ENCODE peak calls at places on chromosome 11, in seven cellular contexts. One of them, this sample, is unnamed.

GRCh38 chr11:33869511-33870422 is 22.1 kb downstream of the LMO2 start:
- DNase-seq in CD4-positive, alpha-beta T cell: no peak
- DNase-seq in Caki2: peak
- DNase-seq in putamen: no peak
- DNase-seq in GOT3: no peak
- DNase-seq in H1: peak
- DNase-seq in AG09319: no peak
- DNase-seq in this sample: peak

GRCh38 chr11:126162286-126163030 is 49.0 kb downstream of the RPUSD4 start:
- DNase-seq in CD4-positive, alpha-beta T cell: no peak
- DNase-seq in Caki2: no peak
- DNase-seq in putamen: no peak
- DNase-seq in GOT3: no peak
- DNase-seq in H1: no peak
- DNase-seq in AG09319: no peak
- DNase-seq in this sample: no peak

GRCh38 chr11:60891103-60891741 is 15.2 kb downstream of the PRPF19 start:
- DNase-seq in CD4-positive, alpha-beta T cell: no peak
- DNase-seq in Caki2: no peak
- DNase-seq in putamen: no peak
- DNase-seq in GOT3: no peak
- DNase-seq in H1: no peak
- DNase-seq in AG09319: no peak
- DNase-seq in this sample: no peak

GRCh38 chr11:44470849-44471248 is 94.6 kb upstream of the CD82 start:
- DNase-seq in CD4-positive, alpha-beta T cell: no peak
- DNase-seq in Caki2: no peak
- DNase-seq in putamen: no peak
- DNase-seq in GOT3: no peak
- DNase-seq in H1: no peak
- DNase-seq in AG09319: no peak
- DNase-seq in this sample: no peak

GRCh38 chr11:106961518-106961917 is 56.8 kb downstream of the GUCY1A2 start:
- DNase-seq in CD4-positive, alpha-beta T cell: no peak
- DNase-seq in Caki2: peak
- DNase-seq in putamen: no peak
- DNase-seq in GOT3: no peak
- DNase-seq in H1: no peak
- DNase-seq in AG09319: peak
- DNase-seq in this sample: no peak

GRCh38 chr11:576791-577610 is 731 bp downstream of the PHRF1 start:
- DNase-seq in CD4-positive, alpha-beta T cell: no peak
- DNase-seq in Caki2: no peak
- DNase-seq in putamen: no peak
- DNase-seq in GOT3: no peak
- DNase-seq in H1: no peak
- DNase-seq in AG09319: no peak
- DNase-seq in this sample: no peak

GRCh38 chr11:108025387-108026080 is 16.8 kb downstream of the CUL5 start:
- DNase-seq in CD4-positive, alpha-beta T cell: no peak
- DNase-seq in Caki2: no peak
- DNase-seq in putamen: no peak
- DNase-seq in GOT3: no peak
- DNase-seq in H1: no peak
- DNase-seq in AG09319: no peak
- DNase-seq in this sample: no peak

GRCh38 chr11:120068114-120068573 is 69.8 kb downstream of the TRIM29 start:
- DNase-seq in CD4-positive, alpha-beta T cell: no peak
- DNase-seq in Caki2: no peak
- DNase-seq in putamen: no peak
- DNase-seq in GOT3: no peak
- DNase-seq in H1: peak
- DNase-seq in AG09319: no peak
- DNase-seq in this sample: no peak

GRCh38 chr11:76605338-76606074 is 65.0 kb downstream of the LRRC32 start:
- DNase-seq in CD4-positive, alpha-beta T cell: no peak
- DNase-seq in Caki2: no peak
- DNase-seq in putamen: no peak
- DNase-seq in GOT3: no peak
- DNase-seq in H1: no peak
- DNase-seq in AG09319: no peak
- DNase-seq in this sample: no peak

GRCh38 chr11:65444314-65445051 is 21.9 kb downstream of the NEAT1 start:
- DNase-seq in CD4-positive, alpha-beta T cell: no peak
- DNase-seq in Caki2: no peak
- DNase-seq in putamen: no peak
- DNase-seq in GOT3: no peak
- DNase-seq in H1: no peak
- DNase-seq in AG09319: no peak
- DNase-seq in this sample: no peak

GRCh38 chr11:46930089-46930488 is 6.5 kb upstream of the CSTPP1 start:
- DNase-seq in CD4-positive, alpha-beta T cell: no peak
- DNase-seq in Caki2: peak
- DNase-seq in putamen: peak
- DNase-seq in GOT3: no peak
- DNase-seq in H1: no peak
- DNase-seq in AG09319: no peak
- DNase-seq in this sample: no peak

GRCh38 chr11:2316963-2317244 is 15.1 kb downstream of the TSPAN32 start:
- DNase-seq in CD4-positive, alpha-beta T cell: no peak
- DNase-seq in Caki2: no peak
- DNase-seq in putamen: no peak
- DNase-seq in GOT3: no peak
- DNase-seq in H1: no peak
- DNase-seq in AG09319: no peak
- DNase-seq in this sample: no peak

GRCh38 chr11:46237248-46238077 is 40.0 kb upstream of the CREB3L1 start:
- DNase-seq in CD4-positive, alpha-beta T cell: peak
- DNase-seq in Caki2: peak
- DNase-seq in putamen: no peak
- DNase-seq in GOT3: no peak
- DNase-seq in H1: peak
- DNase-seq in AG09319: peak
- DNase-seq in this sample: no peak

GRCh38 chr11:61874460-61874809 is 16.9 kb downstream of the FADS3 start:
- DNase-seq in CD4-positive, alpha-beta T cell: no peak
- DNase-seq in Caki2: no peak
- DNase-seq in putamen: no peak
- DNase-seq in GOT3: no peak
- DNase-seq in H1: no peak
- DNase-seq in AG09319: no peak
- DNase-seq in this sample: no peak

GRCh38 chr11:120749389-120749788 is 237.8 kb downstream of the GRIK4 start:
- DNase-seq in CD4-positive, alpha-beta T cell: no peak
- DNase-seq in Caki2: no peak
- DNase-seq in putamen: no peak
- DNase-seq in GOT3: no peak
- DNase-seq in H1: no peak
- DNase-seq in AG09319: no peak
- DNase-seq in this sample: no peak

This sample was measured in CD8-positive, alpha-beta T cell.